ENCODE peak calls at places on chromosomes 1 and 21, in seven cellular contexts. P, N, V, R, A, K and S are unnamed samples. For H3K27me3, the result is how much of the 10 kb centered on the place peaks cover.

GRCh38 chr1:97063532-97063931 is 341.9 kb downstream of the PTBP2 start:
- DNase-seq in P (no peak), N (no peak), V (no peak), R (no peak), A (no peak), K (no peak), S (no peak)

GRCh38 chr1:195637474-195637873 is 970.8 kb downstream of the KCNT2 start:
- DNase-seq in P (no peak), N (no peak), V (no peak), R (no peak), A (no peak), K (no peak), S (no peak)

GRCh38 chr21:42746593-42747266 is 93.3 kb downstream of the PDE9A start:
- DNase-seq in P (no peak), N (no peak), V (no peak), R (no peak), A (no peak), K (peak), S (peak)

GRCh38 chr21:46161180-46161799 is 5.9 kb upstream of the FTCD start:
- DNase-seq in P (no peak), N (no peak), V (peak), R (peak), A (peak), K (no peak), S (no peak)

GRCh38 chr1:95716550-95716949 is 482.5 kb downstream of the RWDD3 start:
- DNase-seq in P (no peak), N (no peak), V (no peak), R (no peak), A (no peak), K (no peak), S (no peak)

GRCh38 chr1:204545202-204545601 is 29.0 kb downstream of the MDM4 start:
- DNase-seq in P (no peak), N (no peak), V (no peak), R (no peak), A (no peak), K (no peak), S (no peak)

GRCh38 chr1:147567594-147568381 is 26.5 kb downstream of the BCL9 start:
- DNase-seq in P (no peak), N (no peak), V (no peak), R (no peak), A (peak), K (no peak), S (no peak)

GRCh38 chr1:150683914-150684313 is 13.0 kb downstream of the GOLPH3L start:
- DNase-seq in P (no peak), N (no peak), V (no peak), R (no peak), A (no peak), K (no peak), S (no peak)

DNA sequence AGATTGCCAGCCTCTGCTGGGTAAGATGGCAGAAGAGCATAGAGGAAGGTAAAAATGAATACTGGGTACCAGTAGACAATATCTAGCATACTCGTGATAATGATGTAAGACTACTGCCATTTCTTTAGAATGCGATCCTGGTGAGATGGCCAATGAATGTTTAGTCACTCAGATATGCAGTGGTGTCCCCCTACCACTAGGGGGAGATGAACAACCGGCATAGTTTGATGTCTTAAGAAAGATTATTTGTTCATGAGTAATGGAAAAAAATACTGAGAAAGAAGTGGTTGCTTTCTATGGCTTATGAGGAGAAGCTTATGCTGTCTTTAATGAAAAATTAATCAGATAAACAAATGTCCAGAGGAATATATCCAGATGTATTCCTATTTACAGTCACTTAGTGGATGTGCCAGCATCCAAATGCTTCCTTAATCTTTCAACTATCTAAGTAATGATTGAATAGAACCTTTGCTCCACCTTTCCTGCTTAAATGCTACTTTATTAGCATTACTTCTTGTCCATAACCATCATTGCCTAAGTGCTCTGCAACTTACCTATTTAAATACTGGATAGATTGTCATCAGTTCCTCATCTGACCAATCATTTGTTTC is 256.6 kb downstream of the ST6GALNAC3 start:
- DNase-seq in P (no peak), N (no peak), V (no peak), R (no peak), A (peak), K (no peak), S (peak)
- TF ChIP-seq CTCF in P (peak), N (peak), V (peak), R (peak), A (peak), K (peak), S (peak)

DNA sequence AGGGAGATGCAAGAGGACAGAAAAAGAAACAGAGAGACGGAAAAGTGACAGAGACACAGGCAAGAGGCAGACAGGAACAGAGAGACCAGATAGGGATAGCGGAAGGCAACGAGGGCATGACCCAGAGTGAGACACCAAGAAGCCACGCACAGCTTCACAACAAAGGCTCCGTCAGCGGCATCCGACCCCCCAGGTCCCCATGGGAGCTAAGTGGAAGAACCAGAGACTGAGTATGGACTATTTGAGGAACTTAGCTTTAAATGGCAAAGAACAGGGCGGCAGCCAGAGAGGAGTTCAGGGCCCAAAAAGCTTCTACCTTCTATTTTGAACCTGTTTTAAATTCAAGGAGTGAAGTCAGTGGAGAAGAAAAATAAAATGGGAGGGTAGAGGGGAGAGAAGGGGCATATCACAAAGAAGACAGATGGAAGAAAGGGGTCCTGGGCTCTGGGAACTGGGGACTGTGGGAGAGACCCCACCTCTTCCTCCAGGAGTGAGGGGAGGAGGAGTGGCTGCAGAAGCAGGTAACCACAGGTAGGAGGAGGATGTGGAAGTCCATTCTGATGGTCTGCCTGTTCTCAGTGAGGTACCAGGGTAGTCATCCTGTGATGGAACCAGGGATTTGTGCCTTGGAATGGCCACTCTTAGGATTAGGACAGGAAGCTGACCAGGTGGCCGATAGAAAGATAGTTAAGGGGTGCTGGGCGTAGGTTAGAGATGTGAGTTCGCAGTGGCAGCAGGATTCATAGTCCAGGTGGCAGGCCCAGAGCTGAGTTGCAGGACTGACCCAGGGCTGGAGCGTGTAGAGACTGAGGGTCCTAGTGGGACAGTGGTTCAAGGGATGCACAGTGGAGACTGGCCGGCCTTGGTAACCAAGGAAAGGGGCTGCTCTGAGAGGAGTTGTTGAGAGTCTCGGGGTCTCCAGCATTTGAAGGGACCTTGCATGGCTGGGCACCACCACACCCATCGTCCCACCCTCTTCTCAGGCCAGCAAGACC is 37.7 kb downstream of the CSMD2 start:
- DNase-seq in P (no peak), N (no peak), V (no peak), R (no peak), A (no peak), K (no peak), S (no peak)
- H3K27me3 ChIP-seq in P (under half), N (under half), V (under half), R (under half), A (under half), K (under half), S (under half)

GRCh38 chr1:225506727-225507126 is 78.9 kb upstream of the LBR start:
- DNase-seq in P (no peak), N (no peak), V (no peak), R (no peak), A (no peak), K (no peak), S (no peak)

GRCh38 chr1:225511828-225512381 is 84.1 kb upstream of the LBR start:
- DNase-seq in P (no peak), N (no peak), V (no peak), R (no peak), A (no peak), K (no peak), S (no peak)

GRCh38 chr1:225509770-225510169 is 81.9 kb upstream of the LBR start:
- DNase-seq in P (no peak), N (no peak), V (no peak), R (no peak), A (no peak), K (no peak), S (no peak)

GRCh38 chr1:225508538-225509375 is 80.9 kb upstream of the LBR start:
- DNase-seq in P (peak), N (no peak), V (no peak), R (no peak), A (no peak), K (no peak), S (no peak)

GRCh38 chr1:225509376-225509707 is 81.5 kb upstream of the LBR start:
- DNase-seq in P (no peak), N (no peak), V (no peak), R (no peak), A (no peak), K (no peak), S (no peak)
- H3K27ac ChIP-seq in P (peak), N (peak), V (no peak), R (no peak), A (peak), K (peak), S (no peak)

GRCh38 chr1:21570528-21570875 is 61.3 kb downstream of the ALPL start:
- DNase-seq in P (no peak), N (no peak), V (no peak), R (no peak), A (no peak), K (no peak), S (no peak)
- TF ChIP-seq CTCF in P (no peak), N (no peak), V (no peak), R (no peak), A (no peak), K (no peak), S (no peak)

GRCh38 chr1:187294421-187295201 is 465.9 kb downstream of the PLA2G4A start:
- DNase-seq in P (no peak), N (no peak), V (no peak), R (no peak), A (no peak), K (no peak), S (no peak)

DNA sequence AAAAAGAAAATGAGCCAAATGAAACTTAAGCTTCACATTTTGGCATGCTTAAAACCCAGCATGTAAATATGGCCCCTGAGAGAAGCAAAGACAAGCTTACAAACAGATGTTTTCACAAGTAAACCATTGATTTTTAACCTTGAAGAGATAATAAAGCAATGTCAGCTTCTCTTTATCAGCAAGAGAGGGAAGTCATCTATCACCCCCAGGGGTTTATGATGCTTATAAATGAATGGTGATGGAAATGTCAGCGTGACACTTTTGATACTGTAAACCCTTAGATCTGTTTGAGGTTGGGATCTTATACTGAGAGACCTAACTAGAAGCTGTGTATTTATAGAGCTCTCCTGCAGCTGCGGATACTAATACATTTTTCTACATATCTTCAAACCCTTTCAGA is 471.3 kb downstream of the PLA2G4A start:
- DNase-seq in P (no peak), N (no peak), V (no peak), R (no peak), A (no peak), K (no peak), S (no peak)
- H3K27me3 ChIP-seq in P (under half), N (under half), V (under half), R (under half), A (under half), K (under half), S (under half)

DNA sequence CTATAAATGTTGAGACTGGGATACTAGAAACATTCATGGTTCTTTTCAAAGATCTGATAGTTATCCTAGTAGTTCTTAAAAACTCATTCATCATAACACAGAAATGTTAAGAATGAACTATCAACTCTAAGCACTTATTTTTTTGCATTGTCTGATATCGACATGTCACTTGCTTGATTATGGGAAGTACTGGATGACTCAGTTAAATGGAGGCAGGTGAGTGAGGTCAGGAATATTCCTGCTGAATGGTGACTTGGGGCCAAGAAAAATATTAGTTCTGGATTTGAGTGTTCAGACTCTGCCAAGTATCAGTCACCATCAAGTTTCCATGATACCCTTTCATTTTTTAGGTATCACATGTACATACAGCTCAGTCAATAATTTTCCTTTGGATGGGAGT is 63.6 kb downstream of the NEK7 start:
- DNase-seq in P (no peak), N (no peak), V (no peak), R (no peak), A (no peak), K (no peak), S (no peak)
- H3K27ac ChIP-seq in P (no peak), N (no peak), V (no peak), R (no peak), A (no peak), K (no peak), S (no peak)